ENCODE peak calls at places on chromosomes 1 and 21, in four cellular contexts. U is ACHN, D is right lobe of liver, G is brain microvascular endothelial cell. S is an unnamed sample.

GRCh38 chr1:185308126-185308525 is 8.9 kb downstream of the IVNS1ABP start:
- DNase-seq in G (no peak), D (no peak), U (no peak), S (no peak)

GRCh38 chr1:224733021-224733911 is 117.1 kb downstream of the CNIH3 start:
- DNase-seq in D (peak), U (no peak), G (peak), S (peak)

GRCh38 chr1:236854602-236854978 is 59.5 kb downstream of the MTR start:
- DNase-seq in D (no peak), U (peak), G (peak), S (no peak)

GRCh38 chr1:111738436-111739221 is 566 bp downstream of the INKA2 start:
- DNase-seq in G (no peak), U (peak), D (peak), S (peak)

GRCh38 chr1:147273409-147274307 is 31.2 kb downstream of the CHD1L start:
- DNase-seq in U (peak), G (peak), D (no peak), S (no peak)

GRCh38 chr1:175824079-175824478 is 80.7 kb upstream of the TNR start:
- DNase-seq in G (no peak), D (peak), U (peak), S (no peak)

GRCh38 chr1:210236386-210236839 is 3.8 kb downstream of the SERTAD4 start:
- DNase-seq in G (peak), U (no peak), D (no peak), S (no peak)

GRCh38 chr21:25626752-25627151 is 12.3 kb upstream of the JAM2 start:
- DNase-seq in U (no peak), G (no peak), D (peak), S (no peak)

GRCh38 chr1:16171314-16172223 is 15.7 kb upstream of the EPHA2 start:
- DNase-seq in G (no peak), U (no peak), D (no peak), S (no peak)

GRCh38 chr1:92446990-92447681 is 39.6 kb downstream of the GFI1 start:
- DNase-seq in G (peak), D (no peak), U (no peak), S (no peak)

GRCh38 chr1:218983848-218984247 is 189.8 kb upstream of the LYPLAL1 start:
- DNase-seq in U (no peak), D (no peak), G (no peak), S (no peak)

GRCh38 chr1:109984190-109984455 is 442 bp upstream of the AHCYL1 start:
- DNase-seq in U (no peak), G (peak), D (no peak), S (no peak)

GRCh38 chr1:95249929-95250328 is 15.9 kb downstream of the RWDD3 start:
- DNase-seq in G (no peak), U (no peak), D (no peak), S (no peak)

S was measured in left lobe of liver.